ENCODE peak calls at places on chromosomes 3 and 15, in ten cellular contexts. T, O, C, G, S, K, R, U, L and Z are unnamed samples.

GRCh38 chr3:111910806-111911205 is 51.7 kb downstream of the PHLDB2 start:
- DNase-seq in T (no peak), O (no peak), C (no peak), G (peak), S (no peak), K (no peak), R (no peak), U (peak), L (peak), Z (no peak)

GRCh38 chr3:45252833-45253232 is 26.7 kb upstream of the TMEM158 start:
- DNase-seq in T (no peak), O (no peak), C (no peak), G (no peak), S (no peak), K (no peak), R (no peak), U (no peak), L (no peak), Z (no peak)

GRCh38 chr15:100291106-100291505 is 50.7 kb downstream of the ADAMTS17 start:
- DNase-seq in T (no peak), O (no peak), C (no peak), G (peak), S (no peak), K (no peak), R (no peak), U (peak), L (no peak), Z (no peak)

GRCh38 chr3:26623409-26624208 is 1.0 kb downstream of the LRRC3B start:
- DNase-seq in T (peak), O (no peak), C (no peak), G (no peak), S (no peak), K (no peak), R (no peak), U (no peak), L (no peak), Z (no peak)

GRCh38 chr3:52487050-52487787 is 7.9 kb upstream of the STAB1 start:
- DNase-seq in T (no peak), O (peak), C (no peak), G (no peak), S (no peak), K (no peak), R (no peak), U (no peak), L (no peak), Z (no peak)

GRCh38 chr3:179666436-179667035 is 13.7 kb downstream of the USP13 start:
- DNase-seq in T (peak), O (peak), C (no peak), G (no peak), S (peak), K (no peak), R (no peak), U (no peak), L (no peak), Z (no peak)

GRCh38 chr3:58117561-58118305 is 93.0 kb downstream of the DNASE1L3 start:
- DNase-seq in T (no peak), O (no peak), C (no peak), G (peak), S (peak), K (no peak), R (no peak), U (peak), L (peak), Z (no peak)

GRCh38 chr3:123749716-123750115 is 134.4 kb downstream of the MYLK start:
- DNase-seq in T (no peak), O (no peak), C (no peak), G (peak), S (no peak), K (no peak), R (peak), U (peak), L (peak), Z (no peak)

GRCh38 chr15:83030021-83030420 is 18.6 kb upstream of the C15orf40 start:
- DNase-seq in T (no peak), O (no peak), C (no peak), G (peak), S (no peak), K (no peak), R (no peak), U (no peak), L (peak), Z (no peak)

GRCh38 chr3:126422571-126423091 is 27.9 kb downstream of the CFAP100 start:
- DNase-seq in T (peak), O (no peak), C (no peak), G (no peak), S (no peak), K (no peak), R (no peak), U (no peak), L (no peak), Z (peak)

GRCh38 chr3:113070226-113071220 is 79.7 kb downstream of the GTPBP8 start:
- DNase-seq in T (no peak), O (no peak), C (no peak), G (peak), S (no peak), K (no peak), R (no peak), U (peak), L (peak), Z (no peak)

GRCh38 chr15:101801048-101801447 is 2.3 kb upstream of the OR4F6 start:
- DNase-seq in T (no peak), O (no peak), C (no peak), G (no peak), S (no peak), K (no peak), R (no peak), U (no peak), L (no peak), Z (no peak)

GRCh38 chr15:41847981-41848380 is 9.3 kb downstream of the PLA2G4B start:
- DNase-seq in T (no peak), O (no peak), C (no peak), G (no peak), S (no peak), K (no peak), R (no peak), U (no peak), L (no peak), Z (no peak)

GRCh38 chr3:126567696-126568438 is 9.1 kb upstream of the C3orf22 start:
- DNase-seq in T (no peak), O (no peak), C (peak), G (no peak), S (no peak), K (no peak), R (no peak), U (no peak), L (no peak), Z (no peak)

GRCh38 chr15:31342781-31343626 is 16.4 kb downstream of the KLF13 start:
- DNase-seq in T (peak), O (no peak), C (no peak), G (no peak), S (no peak), K (no peak), R (no peak), U (no peak), L (no peak), Z (no peak)

GRCh38 chr15:89753855-89754254 is 2.8 kb upstream of the MESP1 start:
- DNase-seq in T (no peak), O (no peak), C (no peak), G (no peak), S (no peak), K (no peak), R (no peak), U (no peak), L (no peak), Z (no peak)

GRCh38 chr3:158470944-158471638 is 99.9 kb upstream of the MLF1 start:
- DNase-seq in T (no peak), O (no peak), C (no peak), G (peak), S (no peak), K (no peak), R (peak), U (peak), L (peak), Z (no peak)

GRCh38 chr3:148289159-148289558 is 408.5 kb upstream of the AGTR1 start:
- DNase-seq in T (no peak), O (no peak), C (no peak), G (no peak), S (no peak), K (no peak), R (no peak), U (no peak), L (no peak), Z (no peak)

GRCh38 chr15:92832992-92833438 is 67.1 kb upstream of the CHD2 start:
- DNase-seq in T (no peak), O (no peak), C (no peak), G (no peak), S (no peak), K (no peak), R (no peak), U (no peak), L (peak), Z (no peak)

GRCh38 chr3:99394831-99395733 is 243.3 kb upstream of the COL8A1 start:
- DNase-seq in T (no peak), O (no peak), C (no peak), G (peak), S (no peak), K (no peak), R (peak), U (peak), L (peak), Z (no peak)

GRCh38 chr15:25739687-25740121 is 123.4 kb downstream of the ATP10A start:
- DNase-seq in T (no peak), O (no peak), C (no peak), G (peak), S (no peak), K (no peak), R (peak), U (peak), L (peak), Z (peak)

GRCh38 chr3:19866751-19867347 is 67.2 kb downstream of the EFHB start:
- DNase-seq in T (no peak), O (no peak), C (no peak), G (peak), S (no peak), K (peak), R (no peak), U (peak), L (peak), Z (no peak)

GRCh38 chr15:77064539-77065308 is 6.2 kb downstream of the TSPAN3 start:
- DNase-seq in T (no peak), O (no peak), C (no peak), G (peak), S (no peak), K (no peak), R (no peak), U (peak), L (peak), Z (no peak)

GRCh38 chr15:92232317-92232716 is 161.4 kb upstream of the ST8SIA2 start:
- DNase-seq in T (no peak), O (no peak), C (no peak), G (no peak), S (no peak), K (no peak), R (no peak), U (no peak), L (no peak), Z (no peak)

GRCh38 chr3:20484126-20484525 is 298.1 kb upstream of the SGO1 start:
- DNase-seq in T (no peak), O (no peak), C (no peak), G (no peak), S (no peak), K (no peak), R (no peak), U (no peak), L (no peak), Z (no peak)

GRCh38 chr3:117128876-117129275 is 419.3 kb downstream of the TUSC7 start:
- DNase-seq in T (no peak), O (no peak), C (no peak), G (no peak), S (no peak), K (no peak), R (no peak), U (no peak), L (no peak), Z (no peak)

GRCh38 chr3:100634493-100635272 is 25.3 kb downstream of the ADGRG7 start:
- DNase-seq in T (no peak), O (no peak), C (no peak), G (peak), S (no peak), K (peak), R (no peak), U (peak), L (peak), Z (no peak)
- TF ChIP-seq CTCF in T (no peak), O (no peak), C (no peak), G (no peak), S (no peak), K (peak), R (no peak), U (no peak), L (peak), Z (no peak)

GRCh38 chr3:182240474-182240873 is 528.7 kb downstream of the SOX2 start:
- DNase-seq in T (no peak), O (no peak), C (no peak), G (no peak), S (no peak), K (no peak), R (no peak), U (no peak), L (no peak), Z (no peak)

GRCh38 chr3:182238141-182238540 is 526.4 kb downstream of the SOX2 start:
- DNase-seq in T (no peak), O (no peak), C (no peak), G (no peak), S (peak), K (no peak), R (no peak), U (no peak), L (no peak), Z (no peak)

GRCh38 chr3:182241196-182241776 is 529.6 kb downstream of the SOX2 start:
- DNase-seq in T (no peak), O (no peak), C (no peak), G (no peak), S (no peak), K (no peak), R (no peak), U (no peak), L (no peak), Z (no peak)

GRCh38 chr3:182241777-182242556 is 530.2 kb downstream of the SOX2 start:
- DNase-seq in T (no peak), O (no peak), C (no peak), G (peak), S (peak), K (no peak), R (no peak), U (peak), L (no peak), Z (no peak)

DNA sequence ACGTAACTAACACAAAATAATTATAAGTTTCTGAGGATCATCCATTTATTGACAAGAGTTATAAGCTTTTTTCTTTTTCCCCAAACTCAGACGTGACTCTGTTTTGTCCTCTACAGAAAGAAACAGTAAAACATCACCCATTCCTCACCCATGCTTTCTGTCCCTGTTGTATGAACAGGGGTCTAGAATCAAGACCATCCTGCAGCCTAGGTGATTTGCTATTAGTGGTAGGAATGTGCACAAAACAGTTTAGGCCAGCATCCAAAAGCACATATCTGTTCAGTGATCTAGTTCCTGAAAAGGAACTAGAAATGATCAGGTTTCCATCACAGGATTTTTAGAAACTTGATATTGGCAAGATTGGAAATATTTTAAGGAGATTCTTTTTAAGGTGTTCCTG is 527.6 kb downstream of the SOX2 start:
- DNase-seq in T (no peak), O (no peak), C (no peak), G (no peak), S (no peak), K (no peak), R (no peak), U (no peak), L (no peak), Z (no peak)
- TF ChIP-seq CTCF in T (no peak), O (no peak), C (no peak), G (no peak), S (no peak), K (no peak), R (no peak), U (no peak), L (no peak), Z (no peak)

DNA sequence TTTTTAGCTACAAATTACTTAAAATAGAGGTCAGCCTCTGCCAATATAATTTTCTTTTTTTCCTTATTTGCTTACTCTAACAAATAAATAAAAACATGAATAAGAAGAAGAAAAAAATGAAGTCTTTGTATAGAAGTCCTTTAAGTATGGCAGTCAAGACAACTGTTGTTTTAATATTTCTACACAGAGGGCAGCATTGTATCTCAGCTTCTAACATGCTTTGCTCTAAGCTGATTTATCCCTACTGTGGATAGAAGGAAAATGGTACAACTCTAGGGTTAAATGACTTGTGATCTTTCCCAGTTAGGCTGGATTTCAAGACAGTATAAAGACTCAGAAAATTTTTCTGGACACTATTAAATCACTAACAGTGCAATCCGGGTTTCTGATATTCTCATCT is 104.3 kb upstream of the MEIS2 start:
- DNase-seq in T (no peak), O (no peak), C (no peak), G (no peak), S (no peak), K (no peak), R (no peak), U (peak), L (no peak), Z (no peak)
- TF ChIP-seq CTCF in T (no peak), O (no peak), C (no peak), G (no peak), S (peak), K (peak), R (no peak), U (peak), L (no peak), Z (no peak)

GRCh38 chr3:63092545-63092944 is 185.6 kb upstream of the SYNPR start:
- DNase-seq in T (no peak), O (no peak), C (no peak), G (no peak), S (no peak), K (no peak), R (no peak), U (no peak), L (no peak), Z (no peak)

GRCh38 chr3:63097396-63097795 is 180.7 kb upstream of the SYNPR start:
- DNase-seq in T (no peak), O (no peak), C (no peak), G (no peak), S (no peak), K (no peak), R (no peak), U (no peak), L (no peak), Z (no peak)

GRCh38 chr3:63096248-63097058 is 181.7 kb upstream of the SYNPR start:
- DNase-seq in T (peak), O (peak), C (peak), G (no peak), S (no peak), K (no peak), R (no peak), U (no peak), L (no peak), Z (no peak)
- TF ChIP-seq CTCF in T (no peak), O (no peak), C (no peak), G (no peak), S (no peak), K (no peak), R (no peak), U (no peak), L (no peak), Z (no peak)